ENCODE peak calls at places on chromosomes 11 and 22, in seven cellular contexts. R, O, E, B, M, I and A are unnamed samples.

GRCh38 chr11:57310630-57311086 is 14.1 kb downstream of the TNKS1BP1 start:
- DNase-seq in O (no peak), I (no peak), E (no peak), B (no peak), M (no peak), R (no peak), A (no peak)

GRCh38 chr11:34316347-34317037 is 41.3 kb downstream of the ABTB2 start:
- DNase-seq in I (no peak), E (no peak), R (no peak), O (no peak), B (no peak), M (no peak), A (no peak)

GRCh38 chr11:117621226-117621625 is 175.8 kb downstream of the DSCAML1 start:
- DNase-seq in R (peak), E (no peak), B (no peak), M (no peak), O (no peak), I (no peak), A (peak)

GRCh38 chr11:129530154-129530895 is 154.7 kb downstream of the BARX2 start:
- DNase-seq in R (no peak), I (no peak), M (no peak), O (no peak), E (no peak), B (peak), A (no peak)

GRCh38 chr11:85076535-85077330 is 550.4 kb downstream of the DLG2 start:
- DNase-seq in O (no peak), B (no peak), I (no peak), E (peak), M (no peak), R (no peak), A (no peak)

GRCh38 chr11:88521354-88522310 is 184.1 kb upstream of the CTSC start:
- DNase-seq in M (no peak), I (no peak), E (no peak), O (no peak), B (no peak), R (no peak), A (no peak)

GRCh38 chr11:16818284-16818683 is 79.8 kb downstream of the C11orf58 start:
- DNase-seq in E (no peak), M (no peak), B (no peak), O (no peak), R (no peak), I (no peak), A (no peak)

GRCh38 chr11:92225563-92226308 is 1.1 kb downstream of the FAT3 start:
- DNase-seq in R (no peak), I (no peak), O (no peak), M (peak), E (no peak), B (peak), A (peak)

GRCh38 chr11:91608662-91609061 is 616.0 kb upstream of the FAT3 start:
- DNase-seq in R (no peak), M (no peak), I (no peak), O (no peak), B (no peak), E (no peak), A (no peak)

GRCh38 chr11:35418847-35419712 is at the start of gene SLC1A2:
- DNase-seq in B (peak), I (no peak), E (peak), M (no peak), R (peak), O (no peak), A (peak)

GRCh38 chr11:2884424-2884815 is 1.2 kb downstream of the CDKN1C start:
- DNase-seq in R (no peak), I (no peak), E (peak), M (peak), O (no peak), B (no peak), A (no peak)

GRCh38 chr11:5234390-5234834 is at the start of gene HBD:
- DNase-seq in I (no peak), E (peak), O (no peak), M (no peak), B (no peak), R (no peak), A (peak)

GRCh38 chr11:43833657-43834073 is 47.0 kb upstream of the ALKBH3 start:
- DNase-seq in I (no peak), R (no peak), E (no peak), M (no peak), B (no peak), O (no peak), A (no peak)

GRCh38 chr11:100789500-100789899 is 102.4 kb downstream of the ARHGAP42 start:
- DNase-seq in E (no peak), O (no peak), R (no peak), I (no peak), B (no peak), M (no peak), A (no peak)

GRCh38 chr22:37630839-37631435 is 8.5 kb upstream of the SH3BP1 start:
- DNase-seq in E (no peak), O (peak), R (no peak), B (no peak), M (no peak), I (no peak), A (no peak)

GRCh38 chr11:91872216-91872615 is 352.4 kb upstream of the FAT3 start:
- DNase-seq in I (no peak), M (no peak), E (no peak), O (no peak), R (no peak), B (no peak), A (no peak)

GRCh38 chr11:12117200-12117995 is 7.0 kb downstream of the MICAL2 start:
- DNase-seq in E (no peak), R (no peak), B (no peak), O (no peak), M (no peak), I (no peak), A (no peak)

GRCh38 chr11:12119502-12119901 is 9.1 kb downstream of the MICAL2 start:
- DNase-seq in E (no peak), B (no peak), I (no peak), O (peak), M (no peak), R (no peak), A (no peak)

GRCh38 chr11:12120031-12121008 is 9.9 kb downstream of the MICAL2 start:
- DNase-seq in B (no peak), O (peak), E (no peak), I (no peak), R (no peak), M (no peak), A (no peak)

GRCh38 chr11:12121011-12121410 is 10.6 kb downstream of the MICAL2 start:
- DNase-seq in M (no peak), B (no peak), I (no peak), O (no peak), R (no peak), E (no peak), A (no peak)

DNA sequence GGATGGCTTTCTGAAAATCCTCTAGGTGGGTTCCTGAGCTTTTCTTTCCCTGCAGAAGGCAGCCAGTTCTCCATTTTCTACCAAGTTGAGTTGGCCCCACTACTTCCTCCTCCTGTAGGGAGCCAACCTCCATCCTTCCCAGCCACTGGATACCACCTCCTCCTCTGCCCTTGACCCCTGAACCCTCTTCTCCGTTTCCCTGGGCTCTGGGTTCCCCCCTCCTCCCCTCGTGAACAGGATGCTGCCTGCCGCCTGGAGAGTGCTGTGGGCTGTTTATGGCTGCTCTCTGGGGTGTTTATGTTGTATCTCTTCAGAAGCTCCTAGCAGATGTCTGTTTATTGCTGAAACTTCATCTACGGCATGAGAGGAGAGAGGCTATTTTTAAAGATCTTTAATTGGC is 8.6 kb downstream of the MICAL2 start:
- DNase-seq in R (no peak), B (no peak), E (no peak), O (no peak), I (no peak), M (no peak), A (no peak)
- TF ChIP-seq CTCF in R (no peak), B (no peak), E (no peak), O (no peak), I (no peak), M (no peak), A (no peak)

DNA sequence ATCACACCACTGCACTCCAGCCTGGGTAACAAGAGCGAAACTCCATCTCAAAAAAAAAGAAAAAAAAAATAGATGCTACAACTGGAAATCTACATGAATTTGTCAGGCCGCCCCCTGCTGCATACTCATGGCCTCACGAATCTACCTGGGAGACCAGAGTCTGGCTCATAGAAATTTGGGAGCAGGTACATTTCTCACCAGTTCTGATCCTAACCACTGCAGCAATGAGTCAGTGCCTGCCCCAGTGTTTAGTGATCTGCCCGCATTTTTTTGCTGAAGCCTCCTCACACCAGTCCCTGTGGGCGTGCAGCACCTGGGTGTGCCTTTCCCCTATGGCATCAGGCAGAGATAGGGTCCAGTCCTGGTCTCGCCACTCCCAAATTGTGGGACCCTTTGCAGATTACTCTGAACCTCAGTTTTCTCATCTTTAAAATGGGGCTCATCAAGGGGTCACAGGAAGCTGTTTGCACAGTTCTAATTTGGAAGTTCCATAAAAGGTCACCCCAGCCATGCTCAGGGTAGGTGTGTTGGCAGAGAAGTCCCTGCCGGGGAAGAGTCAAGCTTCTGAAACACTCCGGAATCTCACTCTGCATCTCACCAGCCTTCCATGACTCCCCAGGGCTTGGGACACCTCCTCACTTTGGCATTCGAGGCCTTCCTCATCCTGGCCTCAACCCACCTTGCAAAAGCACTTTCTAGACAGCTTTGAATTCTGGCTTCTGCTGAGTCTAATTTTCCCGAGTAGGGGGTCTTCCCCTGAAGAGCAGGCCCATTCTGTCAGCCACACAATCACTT is 39.3 kb upstream of the LINC01488 start:
- DNase-seq in R (peak), B (no peak), E (no peak), O (peak), M (no peak), I (no peak), A (no peak)
- TF ChIP-seq CTCF in R (no peak), B (no peak), E (no peak), O (no peak), M (no peak), I (no peak), A (no peak)

GRCh38 chr11:68854273-68854958 is 12.7 kb upstream of the CPT1A start:
- DNase-seq in I (no peak), E (no peak), R (no peak), B (no peak), M (no peak), O (no peak), A (no peak)

GRCh38 chr11:68857037-68857586 is 15.4 kb upstream of the CPT1A start:
- DNase-seq in O (no peak), R (no peak), E (no peak), I (no peak), M (peak), B (no peak), A (no peak)

GRCh38 chr11:68859123-68859522 is 17.4 kb upstream of the CPT1A start:
- DNase-seq in M (no peak), E (no peak), R (no peak), B (no peak), O (no peak), I (no peak), A (no peak)

GRCh38 chr11:68852628-68853027 is 10.9 kb upstream of the CPT1A start:
- DNase-seq in B (no peak), M (no peak), R (no peak), E (no peak), O (no peak), I (no peak), A (no peak)

GRCh38 chr11:68855205-68855978 is 13.7 kb upstream of the CPT1A start:
- DNase-seq in M (peak), E (peak), R (peak), B (no peak), O (no peak), I (no peak), A (peak)
- TF ChIP-seq CTCF in M (peak), E (peak), R (no peak), B (peak), O (no peak), I (no peak), A (no peak)

DNA sequence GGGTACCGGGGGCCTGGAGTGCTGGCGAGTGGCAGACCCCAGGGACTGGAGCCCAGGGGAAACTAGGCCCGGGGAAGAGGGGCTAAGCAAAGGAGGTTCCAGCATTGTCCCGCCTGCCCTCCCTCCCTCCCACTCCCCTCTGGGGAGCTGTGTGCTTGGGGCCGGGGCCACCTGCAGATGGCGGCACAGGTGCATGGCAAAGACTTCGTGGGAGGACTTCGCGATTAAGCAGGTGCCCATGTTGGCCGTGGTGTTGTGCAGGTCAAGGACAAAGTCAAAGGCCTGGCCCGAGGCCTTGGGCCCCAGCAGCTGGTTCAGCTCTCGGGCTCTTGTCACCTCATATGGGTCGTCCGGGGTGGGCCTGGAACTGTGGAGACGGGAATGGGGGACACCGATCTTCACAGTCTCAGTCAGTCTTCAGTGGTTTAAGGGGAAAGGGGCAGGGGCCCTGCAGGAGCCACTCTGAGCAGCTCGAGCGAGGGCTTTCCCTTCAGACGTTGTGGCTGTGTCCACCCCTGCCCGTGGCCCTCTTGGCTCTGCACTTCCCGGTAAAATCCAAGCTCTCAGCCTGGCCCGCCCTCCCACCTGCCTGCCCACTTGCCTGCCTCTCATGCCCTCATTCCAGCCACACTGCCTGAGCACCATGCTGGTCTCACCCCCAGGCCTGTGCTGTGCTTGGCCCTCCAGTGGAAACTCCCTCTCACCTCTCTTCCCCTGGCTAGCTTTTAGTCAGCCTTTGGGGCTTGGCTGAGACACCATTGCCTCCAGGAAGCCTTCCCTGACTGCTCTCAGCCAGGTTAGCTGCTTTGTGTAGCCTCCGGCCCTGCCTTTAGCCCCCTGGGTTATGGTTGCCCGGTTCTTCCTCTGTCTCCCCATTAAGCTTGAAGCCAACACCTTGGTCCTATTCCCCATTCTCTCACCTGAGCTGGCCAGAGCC is 4.7 kb downstream of the ACY3 start:
- DNase-seq in M (peak), E (no peak), O (peak), I (no peak), R (peak), B (no peak), A (no peak)
- TF ChIP-seq CTCF in M (no peak), E (no peak), O (no peak), I (no peak), R (no peak), B (no peak), A (peak)

GRCh38 chr11:19712281-19713220 is at the start of gene NAV2:
- DNase-seq in M (peak), I (peak), E (peak), R (peak), O (peak), B (peak), A (peak)
- TF ChIP-seq CTCF in M (no peak), I (no peak), E (no peak), R (no peak), O (no peak), B (no peak), A (no peak)

GRCh38 chr11:13535819-13536218 is 40.0 kb upstream of the PTH start:
- DNase-seq in O (no peak), R (peak), E (no peak), I (no peak), M (no peak), B (no peak), A (no peak)
- TF ChIP-seq CTCF in O (peak), R (no peak), E (no peak), I (no peak), M (no peak), B (no peak), A (no peak)

GRCh38 chr22:22462813-22463567 is 45.6 kb downstream of the ZNF280B start:
- DNase-seq in E (peak), B (no peak), O (no peak), M (no peak), I (no peak), R (no peak), A (no peak)
- TF ChIP-seq CTCF in E (peak), B (peak), O (no peak), M (no peak), I (no peak), R (no peak), A (no peak)

GRCh38 chr22:31929126-31929928 is 15.0 kb upstream of the YWHAH start:
- DNase-seq in O (no peak), M (no peak), B (no peak), R (no peak), I (no peak), E (no peak), A (no peak)

GRCh38 chr22:31926086-31926485 is 18.2 kb upstream of the YWHAH start:
- DNase-seq in B (no peak), E (no peak), M (no peak), O (no peak), R (no peak), I (no peak), A (no peak)

GRCh38 chr22:31927562-31927961 is 16.8 kb upstream of the YWHAH start:
- DNase-seq in O (no peak), M (no peak), E (no peak), I (no peak), R (no peak), B (no peak), A (no peak)

GRCh38 chr22:31925056-31925455 is 19.3 kb upstream of the YWHAH start:
- DNase-seq in E (no peak), M (no peak), R (no peak), B (no peak), O (no peak), I (no peak), A (no peak)

DNA sequence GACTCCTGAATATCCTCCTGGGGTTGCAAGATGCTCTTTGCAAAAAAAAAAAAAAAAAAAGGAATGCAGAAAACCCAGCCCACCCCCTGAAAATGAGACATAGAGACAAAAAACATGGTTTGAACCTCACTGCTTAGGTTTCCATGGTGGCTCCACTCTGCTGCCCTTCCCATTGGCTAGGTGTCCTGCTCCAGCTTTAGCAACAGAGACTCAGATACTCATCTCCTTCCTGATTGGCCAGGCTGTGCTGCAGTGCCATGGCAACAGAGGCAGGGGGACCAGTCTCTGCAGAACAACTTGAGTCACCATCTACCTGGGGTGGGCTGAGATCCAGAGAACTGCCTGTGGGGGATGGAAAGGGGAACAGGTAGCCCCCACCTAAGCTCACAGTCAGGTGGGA is 17.4 kb upstream of the YWHAH start:
- DNase-seq in R (no peak), E (no peak), B (no peak), M (no peak), O (no peak), I (no peak), A (peak)
- TF ChIP-seq CTCF in R (no peak), E (no peak), B (no peak), M (no peak), O (no peak), I (no peak), A (no peak)